ENCODE peak calls at places on chromosome 4, in seven cellular contexts. K, E, S, P, Q, M and H are unnamed samples.

GRCh38 chr4:143241892-143242291 is 57.2 kb downstream of the USP38 start:
- DNase-seq in K (no peak), E (no peak), S (no peak), P (no peak), Q (peak; percentile 31), M (no peak), H (no peak)

GRCh38 chr4:72397314-72397713 is 171.7 kb downstream of the ADAMTS3 start:
- DNase-seq in K (no peak), E (no peak), S (no peak), P (no peak), Q (peak; percentile 11), M (no peak), H (no peak)

GRCh38 chr4:145099653-145100052 is 1.5 kb downstream of the ABCE1 start:
- DNase-seq in K (no peak), E (no peak), S (no peak), P (no peak), Q (peak; percentile 46), M (no peak), H (no peak)

GRCh38 chr4:48336471-48336870 is 4.9 kb upstream of the SLAIN2 start:
- DNase-seq in K (no peak), E (no peak), S (no peak), P (no peak), Q (no peak), M (no peak), H (no peak)

GRCh38 chr4:36172650-36173049 is 71.7 kb downstream of the ARAP2 start:
- DNase-seq in K (no peak), E (no peak), S (no peak), P (no peak), Q (no peak), M (no peak), H (no peak)

GRCh38 chr4:23476514-23477090 is 413.2 kb downstream of the PPARGC1A start:
- DNase-seq in K (no peak), E (peak; percentile 2), S (no peak), P (no peak), Q (no peak), M (no peak), H (no peak)

GRCh38 chr4:183837222-183837621 is 67.9 kb upstream of the STOX2 start:
- DNase-seq in K (no peak), E (no peak), S (no peak), P (no peak), Q (no peak), M (no peak), H (no peak)

GRCh38 chr4:108425988-108426387 is 194.4 kb upstream of the RPL34 start:
- DNase-seq in K (no peak), E (peak; percentile 43), S (no peak), P (no peak), Q (peak; percentile 94), M (no peak), H (peak; percentile 37)

GRCh38 chr4:2135083-2135482 is 76.0 kb downstream of the NAT8L start:
- DNase-seq in K (no peak), E (no peak), S (no peak), P (no peak), Q (peak; percentile 49), M (no peak), H (no peak)

GRCh38 chr4:37685211-37685725 is 908 bp downstream of the RELL1 start:
- DNase-seq in K (no peak), E (no peak), S (no peak), P (peak; percentile 41), Q (peak; percentile 52), M (peak; percentile 76), H (peak; percentile 35)

GRCh38 chr4:83266689-83267088 is 17.9 kb downstream of the COQ2 start:
- DNase-seq in K (no peak), E (no peak), S (no peak), P (no peak), Q (peak; percentile 63), M (no peak), H (no peak)

GRCh38 chr4:127479031-127479622 is 153.6 kb upstream of the INTU start:
- DNase-seq in K (no peak), E (no peak), S (no peak), P (no peak), Q (peak; percentile 32), M (no peak), H (no peak)

DNA sequence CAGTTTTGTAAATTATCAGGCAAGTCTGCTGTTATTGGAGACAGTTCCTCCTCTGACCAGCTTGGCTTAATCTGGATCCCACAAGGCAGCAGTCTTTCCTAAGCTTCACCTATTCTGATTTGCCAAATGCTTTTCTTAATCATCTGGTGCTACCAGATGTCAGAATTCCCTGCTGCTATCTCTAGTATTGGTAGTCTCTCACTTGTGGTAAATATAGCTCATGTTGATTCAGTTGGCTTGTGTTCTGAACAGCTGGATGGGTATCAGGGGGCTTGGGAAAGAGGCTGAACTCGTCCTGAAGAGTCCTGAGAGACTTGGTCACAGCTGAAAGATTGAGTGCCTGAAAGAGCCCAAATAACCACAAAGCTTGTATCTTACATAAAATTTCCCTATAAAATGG is 103.9 kb upstream of the GPRIN3 start:
- DNase-seq in K (no peak), E (no peak), S (no peak), P (peak; percentile 47), Q (peak; percentile 80), M (no peak), H (no peak)
- H3K4me3 ChIP-seq in K (no peak overlapping the region), E (no peak overlapping the region), S (no peak overlapping the region), P (no peak overlapping the region), Q (no peak overlapping the region), M (no peak overlapping the region), H (no peak overlapping the region)

GRCh38 chr4:118877797-118878196 is 10.9 kb upstream of the SYNPO2 start:
- DNase-seq in K (no peak), E (no peak), S (no peak), P (no peak), Q (no peak), M (no peak), H (no peak)

GRCh38 chr4:118869808-118870342 is 18.8 kb upstream of the SYNPO2 start:
- DNase-seq in K (no peak), E (no peak), S (no peak), P (peak; percentile 25), Q (peak; percentile 60), M (no peak), H (no peak)

GRCh38 chr4:118867311-118868067 is 21.2 kb upstream of the SYNPO2 start:
- DNase-seq in K (no peak), E (no peak), S (no peak), P (no peak), Q (peak; percentile 18), M (no peak), H (peak; percentile 28)

GRCh38 chr4:118872181-118872580 is 16.5 kb upstream of the SYNPO2 start:
- DNase-seq in K (no peak), E (no peak), S (no peak), P (no peak), Q (peak; percentile 20), M (no peak), H (no peak)
- TF ChIP-seq CTCF in K (no peak), E (no peak), S (no peak), P (no peak), Q (no peak), M (no peak), H (no peak)

GRCh38 chr4:8453957-8454356 is 13.4 kb downstream of the TRMT44 start:
- DNase-seq in K (no peak), E (no peak), S (no peak), P (no peak), Q (no peak), M (no peak), H (no peak)

GRCh38 chr4:8451440-8452182 is 11.0 kb downstream of the TRMT44 start:
- DNase-seq in K (no peak), E (no peak), S (peak; percentile 65), P (no peak), Q (no peak), M (no peak), H (no peak)
- H3K36me3 ChIP-seq in K (peaks cover 67% of the 10 kb centered on the region), E (peaks cover 4% of the 10 kb centered on the region), S (no peaks in the 10 kb centered on the region), P (peaks cover 46% of the 10 kb centered on the region), Q (peaks cover 15% of the 10 kb centered on the region), M (peaks cover 97% of the 10 kb centered on the region), H (peaks cover 33% of the 10 kb centered on the region)

GRCh38 chr4:25861951-25862410 is 807 bp downstream of the SEL1L3 start:
- DNase-seq in K (peak; percentile 56), E (no peak), S (no peak), P (peak; percentile 21), Q (peak; percentile 45), M (no peak), H (no peak)

GRCh38 chr4:25859429-25860148 is 3.2 kb downstream of the SEL1L3 start:
- DNase-seq in K (no peak), E (no peak), S (no peak), P (no peak), Q (peak; percentile 60), M (no peak), H (no peak)

GRCh38 chr4:25860586-25861421 is 2.0 kb downstream of the SEL1L3 start:
- DNase-seq in K (no peak), E (no peak), S (no peak), P (no peak), Q (no peak), M (no peak), H (no peak)

GRCh38 chr4:25862411-25863346 is at the start of gene SEL1L3:
- DNase-seq in K (peak; percentile 65), E (no peak), S (no peak), P (no peak), Q (no peak), M (no peak), H (no peak)

DNA sequence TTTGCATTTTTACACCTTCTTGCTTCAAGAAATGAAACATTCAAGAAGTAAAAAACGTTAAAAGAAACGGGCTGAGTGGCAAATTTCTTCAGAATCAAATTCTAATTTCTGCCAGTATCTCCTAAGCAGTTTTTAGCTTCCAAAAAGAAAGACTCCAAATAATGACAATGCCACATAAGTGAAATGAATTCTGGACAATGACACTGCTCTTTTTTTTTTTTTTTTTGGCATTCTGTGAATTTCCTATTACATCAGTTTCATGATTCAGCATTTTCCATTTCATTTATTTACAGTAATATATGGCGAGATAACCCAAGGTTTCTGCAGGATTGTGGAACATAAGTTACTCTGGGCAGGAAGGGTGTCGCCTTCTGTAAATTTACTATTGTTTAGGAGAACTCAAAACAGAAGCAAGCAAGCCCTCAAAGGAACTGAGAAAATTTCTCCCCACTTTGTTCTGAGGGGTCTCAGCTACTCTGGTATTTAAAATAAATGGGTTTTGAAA is 1.3 kb downstream of the SEL1L3 start:
- DNase-seq in K (no peak), E (no peak), S (no peak), P (no peak), Q (no peak), M (no peak), H (no peak)
- H3K4me3 ChIP-seq in K (peak overlapping the region; percentile 92), E (peak overlapping the region; percentile 78), S (peak overlapping the region; percentile 92), P (peak overlapping the region; percentile 75), Q (peak overlapping the region; percentile 62), M (peak overlapping the region; percentile 81), H (peak overlapping the region; percentile 58)